ENCODE peak calls at places on chromosomes 16 and 17, in eight cellular contexts. J is HTR-8/SVneo; Z is ELR; R is activated T-helper 1 cell treated with anti-CD3 and anti-CD28 coated beads, Interleukin-2, amount 50 U/mL, for 16 hours; C is HEK293T; T is stimulated activated CD8-positive, alpha-beta memory T cell treated with anti-CD3 and anti-CD28 coated beads, Interleukin-4, amount 100 ng/mL, for 48 hours; V is nucleus accumbens; K is NAMALWA. E is an unnamed sample.

GRCh38 chr17:38606646-38607611 is 1.2 kb upstream of the SRCIN1 start:
- DNase-seq in R (no peak), T (no peak), K (no peak), Z (no peak), C (no peak), V (peak; percentile 75), J (no peak), E (no peak)

GRCh38 chr16:11257131-11257938 is 1.3 kb upstream of the SOCS1 start:
- DNase-seq in C (peak; percentile 77), R (no peak), V (peak; percentile 59), T (peak; percentile 75), K (peak; percentile 61), J (peak; percentile 87), Z (peak; percentile 85), E (peak; percentile 70)

GRCh38 chr17:39699818-39700147 is at the start of gene ERBB2:
- DNase-seq in Z (peak; percentile 79), K (no peak), C (peak; percentile 60), T (no peak), V (peak; percentile 61), R (no peak), J (peak; percentile 92), E (no peak)

GRCh38 chr16:53041196-53041977 is 11.3 kb downstream of the CHD9NB start:
- DNase-seq in R (no peak), V (no peak), Z (no peak), T (no peak), C (no peak), J (peak; percentile 20), K (no peak), E (no peak)

GRCh38 chr17:10735821-10736220 is 6.0 kb upstream of the TMEM220 start:
- DNase-seq in Z (no peak), R (no peak), J (no peak), V (no peak), K (no peak), C (no peak), T (no peak), E (no peak)

GRCh38 chr16:719815-720506 is 985 bp upstream of the ANTKMT start:
- DNase-seq in J (no peak), R (no peak), T (no peak), C (no peak), V (no peak), Z (peak; percentile 54), K (no peak), E (no peak)

GRCh38 chr16:47574091-47575054 is 113.2 kb downstream of the PHKB start:
- DNase-seq in V (no peak), C (no peak), T (peak; percentile 53), Z (peak; percentile 60), K (peak; percentile 33), J (no peak), R (no peak), E (peak; percentile 23)

GRCh38 chr16:82744958-82745357 is 118.2 kb downstream of the CDH13 start:
- DNase-seq in T (no peak), J (no peak), C (no peak), K (no peak), Z (no peak), V (no peak), R (no peak), E (no peak)

GRCh38 chr16:57533618-57534336 is 2.6 kb downstream of the CCDC102A start:
- DNase-seq in Z (no peak), K (no peak), T (peak; percentile 42), R (no peak), V (no peak), J (no peak), C (peak; percentile 4), E (no peak)

GRCh38 chr17:6092182-6092922 is 22.2 kb downstream of the WSCD1 start:
- DNase-seq in K (no peak), J (no peak), R (no peak), Z (no peak), C (no peak), V (no peak), T (no peak), E (no peak)

GRCh38 chr16:68910051-68910450 is 66.7 kb downstream of the TANGO6 start:
- DNase-seq in J (no peak), R (no peak), Z (no peak), V (no peak), K (no peak), T (no peak), C (no peak), E (no peak)

GRCh38 chr17:48676963-48677558 is 45.3 kb downstream of the PRAC1 start:
- DNase-seq in K (no peak), R (no peak), Z (no peak), V (no peak), T (no peak), J (no peak), C (no peak), E (no peak)

GRCh38 chr16:1707193-1707790 is 1.3 kb downstream of the MAPK8IP3 start:
- DNase-seq in J (no peak), R (no peak), V (no peak), C (no peak), Z (peak; percentile 42), T (peak; percentile 38), K (peak; percentile 48), E (peak; percentile 6)

GRCh38 chr16:30342751-30343490 is 12.2 kb downstream of the CD2BP2 start:
- DNase-seq in J (no peak), R (no peak), V (no peak), Z (no peak), K (no peak), C (no peak), T (peak; percentile 20), E (no peak)

GRCh38 chr16:30561212-30561816 is 3.1 kb upstream of the ZNF764 start:
- DNase-seq in T (peak; percentile 42), K (no peak), V (no peak), R (no peak), Z (no peak), C (no peak), J (no peak), E (peak; percentile 27)

GRCh38 chr16:78763821-78764440 is 664.5 kb downstream of the WWOX start:
- DNase-seq in T (no peak), R (no peak), C (no peak), Z (no peak), J (no peak), V (no peak), K (no peak), E (no peak)

GRCh38 chr16:66289051-66289680 is 77.3 kb upstream of the CDH5 start:
- DNase-seq in V (no peak), T (peak; percentile 10), C (no peak), K (no peak), Z (no peak), R (no peak), J (no peak), E (no peak)

GRCh38 chr17:35187481-35187880 is 6.7 kb downstream of the SLC35G3 start:
- DNase-seq in V (no peak), J (no peak), T (no peak), C (no peak), K (no peak), Z (no peak), R (no peak), E (no peak)

GRCh38 chr17:28598389-28598788 is 436 bp downstream of the SPAG5 start:
- DNase-seq in J (peak; percentile 20), T (no peak), Z (no peak), V (no peak), R (no peak), K (peak; percentile 23), C (no peak), E (no peak)

GRCh38 chr16:8850279-8850885 is 18.4 kb downstream of the CARHSP1 start:
- DNase-seq in R (no peak), V (no peak), Z (peak; percentile 94), K (no peak), C (no peak), J (no peak), T (peak; percentile 26), E (no peak)

GRCh38 chr17:68684860-68685493 is 83.8 kb upstream of the FAM20A start:
- DNase-seq in Z (no peak), C (no peak), V (no peak), R (no peak), T (no peak), K (no peak), J (no peak), E (no peak)

GRCh38 chr17:67746704-67747571 is 29.2 kb downstream of the NOL11 start:
- DNase-seq in V (no peak), T (no peak), R (no peak), K (no peak), Z (no peak), C (no peak), J (no peak), E (no peak)

GRCh38 chr17:13537211-13537610 is 64.5 kb downstream of the HS3ST3A1 start:
- DNase-seq in T (no peak), Z (no peak), V (no peak), K (no peak), C (no peak), R (no peak), J (no peak), E (no peak)